ENCODE peak calls at places on chromosomes 11 and 22, in five cellular contexts. F is SK-N-SH, J is GM12878, P is IMR-90, Q is HepG2. A is an unnamed sample.

GRCh38 chr11:43579171-43579918 is 101.2 kb upstream of the HSD17B12 start:
- DNase-seq in F (peak), J (no peak), P (peak), Q (no peak), A (peak)

GRCh38 chr22:22870577-22871398 is 16.8 kb upstream of the IGLL5 start:
- DNase-seq in F (no peak), J (no peak), P (no peak), Q (no peak), A (peak)

GRCh38 chr11:70064726-70065317 is 13.3 kb upstream of the ANO1 start:
- DNase-seq in F (no peak), J (no peak), P (no peak), Q (no peak), A (no peak)

GRCh38 chr11:57391111-57391510 is 661 bp upstream of the PRG2 start:
- DNase-seq in F (no peak), J (no peak), P (no peak), Q (no peak), A (no peak)

GRCh38 chr11:12131943-12132789 is 21.8 kb downstream of the MICAL2 start:
- DNase-seq in F (no peak), J (no peak), P (no peak), Q (no peak), A (no peak)

GRCh38 chr11:2420502-2421225 is 20.1 kb downstream of the TSSC4 start:
- DNase-seq in F (peak), J (no peak), P (peak), Q (peak), A (peak)

GRCh38 chr11:2538951-2539735 is 94.3 kb downstream of the KCNQ1 start:
- DNase-seq in F (no peak), J (no peak), P (no peak), Q (no peak), A (no peak)

GRCh38 chr11:130527648-130528300 is 79.3 kb downstream of the ADAMTS15 start:
- DNase-seq in F (no peak), J (no peak), P (peak), Q (no peak), A (no peak)

GRCh38 chr11:128453444-128454336 is 133.7 kb downstream of the ETS1 start:
- DNase-seq in F (no peak), J (no peak), P (peak), Q (no peak), A (no peak)

GRCh38 chr11:16335236-16335962 is 20.9 kb downstream of the SOX6 start:
- DNase-seq in F (no peak), J (no peak), P (no peak), Q (peak), A (no peak)

GRCh38 chr11:68956142-68956541 is 24.6 kb downstream of the MRGPRD start:
- DNase-seq in F (peak), J (no peak), P (no peak), Q (no peak), A (peak)

DNA sequence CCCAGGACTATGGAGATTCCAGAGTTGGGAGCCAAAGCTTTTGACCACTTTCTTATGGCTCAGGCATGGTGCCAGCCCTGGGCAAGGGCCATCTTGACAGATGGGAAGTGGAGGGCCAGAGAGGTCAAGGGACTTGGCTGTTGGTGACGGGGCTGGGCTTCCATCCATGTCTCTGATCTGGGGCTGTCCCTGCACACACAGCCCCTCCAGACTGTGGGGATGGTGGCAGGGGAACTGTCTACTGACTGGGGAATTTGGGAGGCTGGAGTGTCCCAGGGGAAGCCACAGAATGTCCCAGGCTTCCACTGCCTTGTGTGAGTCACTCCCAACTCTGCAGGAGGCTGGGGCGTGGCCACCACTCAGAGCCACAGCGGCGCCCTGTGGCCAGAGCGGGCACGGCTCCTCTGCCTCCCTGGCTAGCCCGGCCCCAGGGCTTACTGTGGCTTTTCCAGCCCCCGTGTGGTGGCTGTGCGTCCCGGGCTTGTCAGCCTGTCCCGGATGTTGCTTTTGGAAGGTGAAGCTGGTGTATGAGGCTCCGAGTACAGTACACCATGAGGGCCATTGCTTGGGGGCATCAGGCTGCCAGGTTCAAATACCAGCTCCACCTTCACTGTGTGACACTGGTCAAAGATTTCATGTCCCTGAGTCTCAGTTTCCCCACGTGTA is 19.6 kb downstream of the C22orf23 start:
- DNase-seq in F (peak), J (peak), P (peak), Q (peak), A (peak)
- TF ChIP-seq RAD21 in F (peak), J (peak), P (peak), Q (peak), A (peak)

GRCh38 chr11:131530411-131530810 is 160.0 kb downstream of the NTM start:
- DNase-seq in F (no peak), J (no peak), P (no peak), Q (no peak), A (no peak)
- TF ChIP-seq MXI1 in F (no peak), J (no peak), P (no peak), Q (no peak), A (no peak)

DNA sequence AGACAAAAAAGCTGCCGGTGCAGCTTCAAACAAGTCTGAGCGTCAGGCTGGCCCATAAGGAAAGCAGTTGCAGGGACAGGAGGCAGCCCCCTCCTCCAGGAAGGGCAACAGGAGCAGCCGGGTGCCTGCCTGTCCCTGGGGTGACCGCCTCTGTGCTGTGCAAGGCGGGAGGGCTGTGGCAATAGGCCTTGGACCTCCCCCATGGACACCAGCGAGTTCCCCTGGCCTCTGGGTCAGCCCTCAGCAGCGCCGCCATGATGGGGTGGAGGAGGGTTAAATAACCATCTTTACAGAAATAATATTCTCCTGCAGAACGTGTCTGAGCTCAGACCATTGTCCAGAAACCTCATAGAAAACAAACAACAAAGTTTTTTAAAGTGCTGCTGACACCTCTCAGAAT is 3.3 kb upstream of the TMPRSS4 start:
- DNase-seq in F (no peak), J (no peak), P (no peak), Q (no peak), A (no peak)
- TF ChIP-seq RAD21 in F (no peak), J (no peak), P (no peak), Q (no peak), A (no peak)

DNA sequence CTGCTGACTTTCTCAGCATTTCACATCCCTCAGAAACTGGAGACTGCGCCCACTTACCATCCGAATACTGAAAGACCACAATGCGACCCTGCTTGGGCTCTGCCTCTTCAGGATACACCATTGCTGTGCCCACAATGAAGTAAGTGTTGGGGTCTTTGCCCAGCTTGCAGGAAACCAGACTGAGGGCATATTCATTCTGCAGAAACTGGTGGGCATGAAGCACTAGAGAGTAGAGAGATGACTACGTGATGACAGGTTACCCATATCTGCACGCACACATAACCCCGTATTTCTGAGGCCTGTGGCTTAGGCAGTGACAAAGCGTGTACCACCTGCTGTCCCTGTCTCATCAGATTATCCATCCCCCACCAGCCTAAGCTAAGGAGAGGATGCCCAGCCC is 14.6 kb upstream of the VWCE start:
- DNase-seq in F (no peak), J (no peak), P (no peak), Q (no peak), A (no peak)
- TF ChIP-seq MXI1 in F (no peak), J (no peak), P (no peak), Q (no peak), A (no peak)

GRCh38 chr11:125063429-125064043 is 431 bp downstream of the SLC37A2 start:
- DNase-seq in F (no peak), J (no peak), P (no peak), Q (no peak), A (no peak)
- TF ChIP-seq RAD21 in F (no peak), J (no peak), P (no peak), Q (no peak), A (no peak)

GRCh38 chr11:10722307-10722706 is 28.7 kb upstream of the CTR9 start:
- DNase-seq in F (peak), J (no peak), P (no peak), Q (no peak), A (no peak)

GRCh38 chr11:10727259-10727851 is 23.7 kb upstream of the CTR9 start:
- DNase-seq in F (no peak), J (no peak), P (peak), Q (no peak), A (no peak)

GRCh38 chr11:10725907-10726253 is 25.2 kb upstream of the CTR9 start:
- DNase-seq in F (no peak), J (no peak), P (no peak), Q (no peak), A (no peak)

GRCh38 chr11:10728154-10728553 is 22.9 kb upstream of the CTR9 start:
- DNase-seq in F (no peak), J (no peak), P (no peak), Q (no peak), A (no peak)

GRCh38 chr11:10725114-10725906 is 25.7 kb upstream of the CTR9 start:
- DNase-seq in F (no peak), J (no peak), P (peak), Q (no peak), A (peak)
- TF ChIP-seq MXI1 in F (no peak), J (no peak), P (no peak), Q (no peak), A (no peak)

GRCh38 chr11:119723952-119724325 is 5.1 kb downstream of the NECTIN1 start:
- DNase-seq in F (no peak), J (no peak), P (no peak), Q (no peak), A (no peak)

GRCh38 chr11:119722281-119722794 is 6.7 kb downstream of the NECTIN1 start:
- DNase-seq in F (no peak), J (peak), P (no peak), Q (no peak), A (no peak)

GRCh38 chr11:119720311-119720710 is 8.7 kb downstream of the NECTIN1 start:
- DNase-seq in F (no peak), J (no peak), P (no peak), Q (no peak), A (no peak)

GRCh38 chr11:119723243-119723951 is 5.6 kb downstream of the NECTIN1 start:
- DNase-seq in F (no peak), J (no peak), P (no peak), Q (no peak), A (no peak)

DNA sequence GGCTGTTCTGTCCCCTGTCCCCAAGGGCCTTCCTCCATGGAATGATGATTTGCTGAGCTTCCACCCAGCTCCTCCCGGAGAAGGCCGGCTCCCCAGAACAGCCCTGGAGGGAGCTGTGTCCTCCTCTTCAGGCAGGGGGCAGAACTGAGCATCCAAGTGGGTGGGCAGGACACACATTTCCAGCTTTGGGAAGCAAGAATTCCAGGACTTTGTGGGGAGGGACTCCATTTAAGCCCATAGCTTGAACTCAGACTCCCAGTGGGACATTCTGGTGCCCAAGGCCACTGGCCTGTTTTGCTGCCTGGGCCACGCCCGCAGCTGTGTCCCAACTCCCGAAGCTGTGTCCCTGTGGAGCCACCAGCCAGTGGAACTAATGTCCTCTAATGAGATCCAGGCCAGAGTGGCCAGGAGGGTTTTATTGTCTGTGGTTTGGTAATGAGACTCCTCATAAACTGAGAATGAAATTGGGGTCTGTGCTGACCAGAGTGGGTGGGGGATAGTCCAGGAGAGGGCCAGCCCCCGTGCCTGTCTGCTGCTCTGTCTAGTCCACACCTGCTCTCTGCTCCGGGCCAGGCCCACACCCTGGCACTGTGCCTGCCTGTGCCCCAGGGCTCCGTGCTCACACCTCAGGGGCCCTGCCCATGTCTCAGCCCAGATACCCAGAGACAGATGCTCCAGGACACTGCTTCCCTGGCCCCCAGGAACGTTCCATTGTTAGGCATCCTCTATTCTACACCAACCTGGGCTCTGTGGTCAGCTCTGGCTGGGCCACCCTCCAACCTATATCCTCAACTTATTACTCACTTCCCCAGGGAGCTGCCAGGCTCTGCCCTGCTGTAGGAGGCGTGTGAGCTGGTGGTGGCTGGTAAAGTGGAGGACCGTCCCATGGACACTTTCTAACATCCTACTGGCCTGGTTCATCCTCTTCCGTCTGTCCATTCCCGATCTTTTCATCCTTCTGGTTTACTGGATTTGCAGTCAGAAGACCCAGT is 7.6 kb downstream of the NECTIN1 start:
- DNase-seq in F (peak), J (no peak), P (no peak), Q (peak), A (peak)
- TF ChIP-seq RAD21 in F (peak), J (no peak), P (peak), Q (no peak), A (no peak)

A was measured in K562.